ENCODE peak calls at places on chromosomes 3 and 15, in five cellular contexts. J is K562, I is HepG2, R is GM12878, E is H1. T is an unnamed sample.

GRCh38 chr3:69116162-69116561 is 6.2 kb downstream of the LMOD3 start:
- DNase-seq in J (no peak), I (no peak), R (no peak), E (no peak), T (no peak)

GRCh38 chr3:183477801-183478456 is 49.5 kb upstream of the MCF2L2 start:
- DNase-seq in J (no peak), I (no peak), R (no peak), E (no peak), T (no peak)

GRCh38 chr3:119580148-119580760 is 962 bp downstream of the ADPRH start:
- DNase-seq in J (no peak), I (no peak), R (no peak), E (peak), T (no peak)

GRCh38 chr3:49882182-49882581 is 12.5 kb upstream of the CAMKV start:
- DNase-seq in J (no peak), I (no peak), R (no peak), E (no peak), T (no peak)

GRCh38 chr3:84891851-84892250 is 66.9 kb upstream of the CADM2 start:
- DNase-seq in J (no peak), I (no peak), R (no peak), E (no peak), T (no peak)

GRCh38 chr15:65412556-65412955 is 10.2 kb downstream of the IGDCC4 start:
- DNase-seq in J (no peak), I (no peak), R (no peak), E (no peak), T (no peak)

GRCh38 chr15:95799286-95800187 is 531.0 kb upstream of the NR2F2 start:
- DNase-seq in J (no peak), I (peak), R (no peak), E (no peak), T (no peak)

GRCh38 chr15:80788536-80788935 is 9.4 kb downstream of the CEMIP start:
- DNase-seq in J (no peak), I (no peak), R (no peak), E (no peak), T (no peak)

GRCh38 chr3:133925960-133926735 is 30.5 kb upstream of the RAB6B start:
- DNase-seq in J (no peak), I (no peak), R (no peak), E (peak), T (no peak)

GRCh38 chr3:133928136-133928893 is 32.6 kb upstream of the RAB6B start:
- DNase-seq in J (no peak), I (no peak), R (no peak), E (peak), T (no peak)

GRCh38 chr3:133928903-133929607 is 33.4 kb upstream of the RAB6B start:
- DNase-seq in J (no peak), I (no peak), R (no peak), E (peak), T (no peak)

GRCh38 chr3:133926736-133927542 is 31.3 kb upstream of the RAB6B start:
- DNase-seq in J (peak), I (no peak), R (no peak), E (peak), T (peak)

GRCh38 chr3:133927543-133928066 is 31.9 kb upstream of the RAB6B start:
- DNase-seq in J (peak), I (no peak), R (no peak), E (peak), T (peak)
- TF ChIP-seq ATF2 in J (no peak), I (no peak), R (no peak), E (no peak), T (no peak)

DNA sequence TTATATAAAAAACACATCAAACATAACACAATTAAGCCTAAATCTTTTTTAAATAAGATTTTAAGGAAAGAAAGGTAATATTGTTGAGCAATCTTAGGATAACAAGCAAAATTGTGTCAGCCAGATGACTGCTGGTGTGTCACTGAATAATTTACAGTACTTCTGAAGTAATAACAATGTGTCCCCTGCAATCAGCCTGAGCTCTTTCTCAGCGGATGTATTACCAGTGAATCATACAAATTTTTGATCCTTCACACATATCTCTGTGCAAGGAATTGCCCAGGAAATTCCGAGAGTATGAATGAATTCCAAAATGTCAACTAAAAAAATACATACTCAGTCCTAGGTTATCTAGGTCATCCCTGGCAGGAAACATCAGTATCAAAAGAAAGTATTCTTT is 76.6 kb upstream of the PTX3 start:
- DNase-seq in J (no peak), I (no peak), R (no peak), E (no peak), T (no peak)
- TF ChIP-seq CREB1 in J (no peak), I (no peak), R (no peak), E (no peak), T (no peak)

DNA sequence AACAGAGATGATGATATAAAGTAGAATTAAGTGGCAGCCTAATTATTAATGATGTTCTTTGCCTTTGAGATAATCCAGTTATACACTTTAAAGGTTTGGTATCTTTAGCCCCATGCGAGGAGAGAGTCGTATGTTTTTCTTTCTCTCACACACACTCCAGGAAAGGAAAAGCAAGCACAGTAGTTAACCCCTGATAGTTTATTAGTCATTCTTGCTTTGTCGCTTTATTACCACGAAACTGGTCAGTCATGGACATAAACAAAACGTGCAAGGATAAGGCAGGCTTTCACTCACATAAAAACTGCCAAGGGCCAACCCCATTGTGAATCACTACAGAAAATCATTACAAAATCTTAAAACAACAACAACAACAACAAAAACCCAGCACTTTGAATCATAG is 866.9 kb downstream of the FHIT start:
- DNase-seq in J (no peak), I (no peak), R (no peak), E (no peak), T (no peak)
- TF ChIP-seq ATF2 in J (no peak), I (no peak), R (no peak), E (no peak), T (no peak)

DNA sequence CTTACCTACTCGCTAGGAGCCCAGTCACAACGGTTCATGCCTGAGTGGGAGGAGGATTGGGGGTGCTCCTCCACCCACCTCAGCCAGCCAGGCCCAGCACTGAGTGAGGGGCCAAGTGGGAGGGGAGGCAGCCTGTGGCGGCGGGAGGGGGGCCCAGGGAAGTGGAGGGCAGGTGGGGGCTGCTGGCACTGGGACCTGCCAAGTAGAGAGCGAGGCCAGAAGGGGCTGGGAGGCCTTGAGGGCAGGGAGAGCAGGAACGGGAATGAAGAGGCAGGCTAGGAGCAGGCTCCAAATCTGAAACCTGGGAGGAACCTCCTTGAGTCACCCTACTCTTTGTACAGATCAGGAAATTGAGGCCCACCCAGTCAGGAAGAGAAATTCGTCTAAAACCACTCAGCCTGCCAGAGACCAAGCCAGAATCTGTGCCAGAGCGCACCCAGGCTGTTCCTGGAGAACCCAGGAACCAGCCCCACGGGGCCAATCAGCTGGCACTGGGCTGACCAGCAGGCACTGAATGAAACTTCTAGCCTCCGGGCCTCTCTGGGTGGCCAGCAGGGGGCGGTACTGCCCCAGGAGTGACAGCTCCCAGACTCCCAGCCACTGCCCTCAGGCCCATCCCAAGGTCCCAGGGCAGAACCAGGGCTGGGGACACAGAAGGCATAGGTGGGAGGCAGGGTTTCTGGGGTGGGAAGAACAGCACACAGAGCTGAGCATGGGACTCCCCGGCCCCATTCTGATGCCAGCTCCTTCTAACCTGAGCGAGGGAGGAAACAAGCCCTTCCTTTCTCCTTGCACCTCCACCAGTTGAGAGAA is 14.8 kb upstream of the CYP11A1 start:
- DNase-seq in J (peak), I (peak), R (no peak), E (peak), T (peak)
- TF ChIP-seq CREB1 in J (no peak), I (no peak), R (no peak), E (no peak), T (no peak)

DNA sequence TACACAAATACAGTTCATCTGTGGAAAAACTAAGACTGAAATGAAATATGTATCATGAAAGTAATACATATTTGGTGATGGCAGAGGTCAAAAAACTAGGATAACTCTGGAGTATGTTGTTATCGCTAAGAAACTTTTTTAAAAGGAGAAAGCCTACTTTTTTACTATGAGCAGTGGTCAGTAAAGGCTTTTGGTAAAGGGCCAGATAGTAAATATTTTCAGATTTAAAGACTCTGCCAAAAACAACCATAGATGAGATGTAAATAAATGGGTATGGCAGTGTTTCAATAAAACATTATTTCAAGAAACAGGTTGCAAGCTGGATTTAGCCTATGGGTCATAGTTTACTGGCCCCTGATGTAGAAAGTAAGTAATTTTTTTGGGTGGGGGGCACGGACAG is 93.8 kb upstream of the TGFBR2 start:
- DNase-seq in J (no peak), I (no peak), R (no peak), E (no peak), T (no peak)
- TF ChIP-seq ATF2 in J (no peak), I (no peak), R (no peak), E (no peak), T (no peak)

DNA sequence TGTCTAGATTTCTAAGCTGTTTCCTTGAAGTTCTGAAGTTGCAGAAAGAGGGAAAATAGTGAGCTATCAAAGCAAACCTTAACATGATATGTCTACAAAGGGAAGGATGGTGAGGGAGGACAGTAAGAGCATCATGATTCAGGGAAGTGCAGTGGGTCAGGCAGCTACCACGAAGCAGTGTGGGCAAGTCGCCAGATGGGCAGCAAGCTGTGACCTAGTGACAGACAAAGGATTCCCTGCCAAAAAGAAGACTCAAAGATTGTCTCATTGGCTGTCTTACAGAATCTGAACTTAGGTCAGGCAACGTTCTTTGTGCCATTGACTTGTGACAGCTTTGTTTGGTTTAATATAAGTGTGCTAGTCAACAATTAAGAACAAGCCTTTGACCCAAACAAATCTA is 153.1 kb downstream of the ECT2 start:
- DNase-seq in J (no peak), I (no peak), R (no peak), E (no peak), T (no peak)
- TF ChIP-seq CREB1 in J (no peak), I (no peak), R (no peak), E (no peak), T (no peak)

GRCh38 chr15:83846847-83847246 is 192.9 kb downstream of the ADAMTSL3 start:
- DNase-seq in J (no peak), I (no peak), R (no peak), E (no peak), T (no peak)

GRCh38 chr15:83844742-83845141 is 190.8 kb downstream of the ADAMTSL3 start:
- DNase-seq in J (no peak), I (no peak), R (no peak), E (no peak), T (no peak)

GRCh38 chr15:83845230-83845629 is 191.3 kb downstream of the ADAMTSL3 start:
- DNase-seq in J (no peak), I (no peak), R (no peak), E (no peak), T (no peak)

GRCh38 chr15:83842281-83842680 is 188.4 kb downstream of the ADAMTSL3 start:
- DNase-seq in J (no peak), I (no peak), R (no peak), E (no peak), T (peak)

GRCh38 chr15:83843511-83843910 is 189.6 kb downstream of the ADAMTSL3 start:
- DNase-seq in J (no peak), I (no peak), R (no peak), E (no peak), T (no peak)
- TF ChIP-seq ATF2 in J (no peak), I (no peak), R (no peak), E (no peak), T (no peak)

DNA sequence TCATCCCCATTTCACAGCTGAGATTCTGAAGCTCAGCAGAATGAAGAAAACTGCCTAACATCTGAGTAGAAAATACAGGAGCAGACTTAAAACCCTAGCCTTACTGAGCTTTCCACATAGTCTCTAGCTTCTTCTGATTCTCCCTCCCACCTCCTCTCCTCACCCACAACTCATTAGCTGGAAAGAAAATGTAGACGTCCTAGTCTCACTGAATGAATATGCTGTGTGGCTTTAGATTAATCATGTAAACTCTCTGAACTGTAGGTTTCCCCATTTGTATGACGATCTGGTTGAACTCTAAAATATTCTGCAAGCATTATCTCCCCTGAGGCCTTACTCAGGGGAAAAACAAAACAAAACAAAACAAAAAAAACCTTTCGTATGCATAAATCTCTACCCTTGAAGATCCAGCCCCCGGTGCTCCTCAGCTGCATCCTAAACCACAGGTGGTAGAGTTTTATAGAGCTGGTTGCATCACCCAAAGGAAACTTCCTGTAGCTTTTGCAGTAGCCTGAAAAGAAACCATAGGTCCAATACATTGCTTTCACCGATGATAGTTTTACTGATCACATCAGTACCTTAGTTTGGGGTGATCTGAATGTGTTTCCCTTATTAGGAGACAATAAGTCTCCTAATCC is 40.6 kb downstream of the FOXB1 start:
- DNase-seq in J (no peak), I (no peak), R (no peak), E (no peak), T (no peak)
- TF ChIP-seq CREB1 in J (no peak), I (no peak), R (no peak), E (no peak), T (no peak)